ENCODE peak calls at places on chromosome 6, in nine cellular contexts. One of them, this sample, is unnamed.

GRCh38 chr6:16511048-16511660 is 250.1 kb downstream of the ATXN1 start:
- DNase-seq in thyroid gland: peak; percentile 13
- DNase-seq in HL-60: no peak
- DNase-seq in AG09309: no peak
- DNase-seq in esophagus squamous epithelium: no peak
- DNase-seq in left lung: no peak
- DNase-seq in type B pancreatic cell: no peak
- DNase-seq in neural progenitor cell: peak; percentile 57
- DNase-seq in BJ: no peak
- DNase-seq in this sample: no peak

GRCh38 chr6:96532399-96532798 is 10.8 kb downstream of the UFL1 start:
- DNase-seq in type B pancreatic cell: no peak
- DNase-seq in thyroid gland: no peak
- DNase-seq in esophagus squamous epithelium: no peak
- DNase-seq in left lung: no peak
- DNase-seq in AG09309: no peak
- DNase-seq in neural progenitor cell: no peak
- DNase-seq in BJ: no peak
- DNase-seq in HL-60: no peak
- DNase-seq in this sample: no peak

GRCh38 chr6:19749722-19750121 is 87.4 kb upstream of the ID4 start:
- DNase-seq in type B pancreatic cell: no peak
- DNase-seq in left lung: no peak
- DNase-seq in AG09309: no peak
- DNase-seq in thyroid gland: no peak
- DNase-seq in neural progenitor cell: no peak
- DNase-seq in HL-60: no peak
- DNase-seq in BJ: no peak
- DNase-seq in esophagus squamous epithelium: no peak
- DNase-seq in this sample: no peak

GRCh38 chr6:96897396-96898240 is at the start of gene NDUFAF4:
- DNase-seq in AG09309: peak; percentile 59
- DNase-seq in thyroid gland: peak; percentile 99
- DNase-seq in neural progenitor cell: peak; percentile 97
- DNase-seq in left lung: peak; percentile 99
- DNase-seq in esophagus squamous epithelium: peak; percentile 70
- DNase-seq in type B pancreatic cell: peak; percentile 98
- DNase-seq in BJ: peak; percentile 59
- DNase-seq in HL-60: peak; percentile 86
- DNase-seq in this sample: peak; percentile 98

GRCh38 chr6:44332585-44332984 is 9.9 kb upstream of the SPATS1 start:
- DNase-seq in esophagus squamous epithelium: no peak
- DNase-seq in neural progenitor cell: no peak
- DNase-seq in type B pancreatic cell: no peak
- DNase-seq in BJ: no peak
- DNase-seq in HL-60: no peak
- DNase-seq in left lung: no peak
- DNase-seq in thyroid gland: peak; percentile 20
- DNase-seq in AG09309: no peak
- DNase-seq in this sample: no peak

GRCh38 chr6:97292671-97293070 is 9.7 kb upstream of the MMS22L start:
- DNase-seq in esophagus squamous epithelium: no peak
- DNase-seq in AG09309: no peak
- DNase-seq in type B pancreatic cell: no peak
- DNase-seq in BJ: no peak
- DNase-seq in neural progenitor cell: no peak
- DNase-seq in left lung: no peak
- DNase-seq in HL-60: no peak
- DNase-seq in thyroid gland: no peak
- DNase-seq in this sample: no peak

GRCh38 chr6:16623029-16623653 is 138.1 kb downstream of the ATXN1 start:
- DNase-seq in HL-60: no peak
- DNase-seq in thyroid gland: no peak
- DNase-seq in neural progenitor cell: no peak
- DNase-seq in left lung: no peak
- DNase-seq in AG09309: no peak
- DNase-seq in BJ: no peak
- DNase-seq in type B pancreatic cell: no peak
- DNase-seq in esophagus squamous epithelium: no peak
- DNase-seq in this sample: no peak

GRCh38 chr6:30515967-30516753 is 26.9 kb downstream of the HLA-E start:
- DNase-seq in AG09309: peak; percentile 86
- DNase-seq in type B pancreatic cell: peak; percentile 77
- DNase-seq in thyroid gland: peak; percentile 84
- DNase-seq in HL-60: peak; percentile 94
- DNase-seq in neural progenitor cell: peak; percentile 91
- DNase-seq in esophagus squamous epithelium: peak; percentile 76
- DNase-seq in BJ: peak; percentile 78
- DNase-seq in left lung: peak; percentile 94
- DNase-seq in this sample: peak; percentile 49

GRCh38 chr6:109349419-109349987 is 32.8 kb downstream of the CD164 start:
- DNase-seq in type B pancreatic cell: no peak
- DNase-seq in neural progenitor cell: no peak
- DNase-seq in BJ: peak; percentile 10
- DNase-seq in esophagus squamous epithelium: no peak
- DNase-seq in HL-60: no peak
- DNase-seq in AG09309: peak; percentile 50
- DNase-seq in thyroid gland: peak; percentile 44
- DNase-seq in left lung: no peak
- DNase-seq in this sample: no peak

GRCh38 chr6:169326067-169326799 is 72.6 kb upstream of the THBS2 start:
- DNase-seq in thyroid gland: no peak
- DNase-seq in AG09309: no peak
- DNase-seq in left lung: peak; percentile 68
- DNase-seq in type B pancreatic cell: no peak
- DNase-seq in BJ: no peak
- DNase-seq in neural progenitor cell: peak; percentile 69
- DNase-seq in esophagus squamous epithelium: no peak
- DNase-seq in HL-60: peak; percentile 7
- DNase-seq in this sample: no peak

GRCh38 chr6:39409889-39410288 is 87.4 kb upstream of the KCNK16 start:
- DNase-seq in AG09309: no peak
- DNase-seq in BJ: no peak
- DNase-seq in esophagus squamous epithelium: no peak
- DNase-seq in type B pancreatic cell: no peak
- DNase-seq in neural progenitor cell: no peak
- DNase-seq in thyroid gland: no peak
- DNase-seq in left lung: no peak
- DNase-seq in HL-60: no peak
- DNase-seq in this sample: no peak

GRCh38 chr6:39411465-39411864 is 89.0 kb upstream of the KCNK16 start:
- DNase-seq in AG09309: no peak
- DNase-seq in HL-60: no peak
- DNase-seq in left lung: no peak
- DNase-seq in esophagus squamous epithelium: no peak
- DNase-seq in type B pancreatic cell: no peak
- DNase-seq in BJ: no peak
- DNase-seq in thyroid gland: no peak
- DNase-seq in neural progenitor cell: no peak
- DNase-seq in this sample: no peak

GRCh38 chr6:39407446-39407993 is 85.0 kb upstream of the KCNK16 start:
- DNase-seq in BJ: no peak
- DNase-seq in type B pancreatic cell: no peak
- DNase-seq in neural progenitor cell: no peak
- DNase-seq in HL-60: no peak
- DNase-seq in thyroid gland: no peak
- DNase-seq in esophagus squamous epithelium: no peak
- DNase-seq in left lung: no peak
- DNase-seq in AG09309: no peak
- DNase-seq in this sample: no peak

GRCh38 chr6:39415482-39415881 is 93.0 kb upstream of the KCNK16 start:
- DNase-seq in BJ: no peak
- DNase-seq in esophagus squamous epithelium: no peak
- DNase-seq in AG09309: no peak
- DNase-seq in thyroid gland: no peak
- DNase-seq in neural progenitor cell: no peak
- DNase-seq in left lung: no peak
- DNase-seq in type B pancreatic cell: no peak
- DNase-seq in HL-60: no peak
- DNase-seq in this sample: no peak

GRCh38 chr6:39411001-39411400 is 88.5 kb upstream of the KCNK16 start:
- DNase-seq in esophagus squamous epithelium: no peak
- DNase-seq in HL-60: no peak
- DNase-seq in left lung: no peak
- DNase-seq in thyroid gland: no peak
- DNase-seq in BJ: no peak
- DNase-seq in AG09309: no peak
- DNase-seq in type B pancreatic cell: no peak
- DNase-seq in neural progenitor cell: no peak
- DNase-seq in this sample: no peak
- TF ChIP-seq CTCF in esophagus squamous epithelium: no peak
- TF ChIP-seq CTCF in HL-60: no peak
- TF ChIP-seq CTCF in left lung: no peak
- TF ChIP-seq CTCF in thyroid gland: no peak
- TF ChIP-seq CTCF in BJ: no peak
- TF ChIP-seq CTCF in AG09309: no peak
- TF ChIP-seq CTCF in type B pancreatic cell: no peak
- TF ChIP-seq CTCF in neural progenitor cell: no peak
- TF ChIP-seq CTCF in this sample: no peak

GRCh38 chr6:134317471-134318131 is at the start of gene SGK1:
- DNase-seq in left lung: no peak
- DNase-seq in type B pancreatic cell: no peak
- DNase-seq in HL-60: no peak
- DNase-seq in esophagus squamous epithelium: no peak
- DNase-seq in thyroid gland: peak; percentile 71
- DNase-seq in neural progenitor cell: peak; percentile 56
- DNase-seq in BJ: no peak
- DNase-seq in AG09309: no peak
- DNase-seq in this sample: no peak
- TF ChIP-seq CTCF in left lung: no peak
- TF ChIP-seq CTCF in type B pancreatic cell: peak; percentile 38
- TF ChIP-seq CTCF in HL-60: no peak
- TF ChIP-seq CTCF in esophagus squamous epithelium: no peak
- TF ChIP-seq CTCF in thyroid gland: peak; percentile 35
- TF ChIP-seq CTCF in neural progenitor cell: no peak
- TF ChIP-seq CTCF in BJ: peak; percentile 29
- TF ChIP-seq CTCF in AG09309: no peak
- TF ChIP-seq CTCF in this sample: no peak

GRCh38 chr6:149560736-149561135 is 5.4 kb upstream of the GINM1 start:
- DNase-seq in left lung: no peak
- DNase-seq in HL-60: no peak
- DNase-seq in thyroid gland: no peak
- DNase-seq in type B pancreatic cell: no peak
- DNase-seq in AG09309: no peak
- DNase-seq in BJ: no peak
- DNase-seq in neural progenitor cell: peak; percentile 34
- DNase-seq in esophagus squamous epithelium: no peak
- DNase-seq in this sample: no peak
- TF ChIP-seq CTCF in left lung: peak; percentile 44
- TF ChIP-seq CTCF in HL-60: peak; percentile 53
- TF ChIP-seq CTCF in thyroid gland: peak; percentile 24
- TF ChIP-seq CTCF in type B pancreatic cell: peak; percentile 72
- TF ChIP-seq CTCF in AG09309: peak; percentile 47
- TF ChIP-seq CTCF in BJ: peak; percentile 49
- TF ChIP-seq CTCF in neural progenitor cell: peak; percentile 55
- TF ChIP-seq CTCF in esophagus squamous epithelium: peak; percentile 39
- TF ChIP-seq CTCF in this sample: peak; percentile 75

GRCh38 chr6:167115054-167115453 is 7.8 kb upstream of the CCR6 start:
- DNase-seq in neural progenitor cell: no peak
- DNase-seq in left lung: no peak
- DNase-seq in esophagus squamous epithelium: no peak
- DNase-seq in HL-60: no peak
- DNase-seq in thyroid gland: no peak
- DNase-seq in BJ: no peak
- DNase-seq in AG09309: no peak
- DNase-seq in type B pancreatic cell: no peak
- DNase-seq in this sample: no peak
- TF ChIP-seq CTCF in neural progenitor cell: peak; percentile 38
- TF ChIP-seq CTCF in left lung: no peak
- TF ChIP-seq CTCF in esophagus squamous epithelium: no peak
- TF ChIP-seq CTCF in HL-60: no peak
- TF ChIP-seq CTCF in thyroid gland: no peak
- TF ChIP-seq CTCF in BJ: no peak
- TF ChIP-seq CTCF in AG09309: no peak
- TF ChIP-seq CTCF in type B pancreatic cell: no peak
- TF ChIP-seq CTCF in this sample: no peak

DNA sequence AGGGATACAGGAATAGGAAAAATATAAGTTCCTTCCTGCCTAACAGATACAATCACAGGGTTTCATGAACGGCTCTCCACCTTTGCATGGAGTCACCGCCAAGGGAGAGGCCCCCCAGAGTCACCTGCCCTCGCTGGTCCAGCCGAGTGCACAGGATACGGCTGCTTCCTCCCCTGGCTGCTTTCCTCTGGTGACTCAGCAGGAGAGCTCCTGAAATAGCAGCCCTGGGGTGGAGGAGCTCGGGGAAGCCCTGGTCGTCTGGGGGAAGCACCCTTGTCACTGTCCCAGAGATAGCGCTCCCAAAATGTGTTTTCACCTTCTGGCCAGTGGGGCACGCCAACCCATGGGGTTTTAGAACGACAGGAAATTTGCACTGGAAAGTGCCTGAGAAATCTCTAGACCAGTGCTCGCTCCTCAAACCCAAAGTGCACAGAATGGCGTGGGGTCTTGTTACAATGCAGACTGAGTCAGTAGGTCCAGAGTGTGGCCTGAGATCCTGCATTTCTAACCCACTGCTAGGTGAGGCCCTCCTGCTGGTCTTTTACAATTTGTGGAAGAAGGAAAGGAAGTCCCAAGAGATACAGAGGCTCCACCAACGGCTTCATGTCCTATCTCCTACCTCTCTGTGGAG is 35.9 kb upstream of the FAM50B start:
- DNase-seq in left lung: no peak
- DNase-seq in HL-60: no peak
- DNase-seq in esophagus squamous epithelium: no peak
- DNase-seq in thyroid gland: peak; percentile 93
- DNase-seq in type B pancreatic cell: no peak
- DNase-seq in neural progenitor cell: no peak
- DNase-seq in BJ: no peak
- DNase-seq in AG09309: no peak
- DNase-seq in this sample: no peak
- TF ChIP-seq CTCF in left lung: no peak
- TF ChIP-seq CTCF in HL-60: no peak
- TF ChIP-seq CTCF in esophagus squamous epithelium: no peak
- TF ChIP-seq CTCF in thyroid gland: no peak
- TF ChIP-seq CTCF in type B pancreatic cell: no peak
- TF ChIP-seq CTCF in neural progenitor cell: no peak
- TF ChIP-seq CTCF in BJ: no peak
- TF ChIP-seq CTCF in AG09309: no peak
- TF ChIP-seq CTCF in this sample: no peak

GRCh38 chr6:75230484-75231325 is 12.9 kb downstream of the COX7A2 start:
- DNase-seq in neural progenitor cell: peak; percentile 66
- DNase-seq in AG09309: peak; percentile 38
- DNase-seq in esophagus squamous epithelium: no peak
- DNase-seq in left lung: no peak
- DNase-seq in HL-60: no peak
- DNase-seq in BJ: no peak
- DNase-seq in thyroid gland: peak; percentile 22
- DNase-seq in type B pancreatic cell: no peak
- DNase-seq in this sample: no peak
- TF ChIP-seq CTCF in neural progenitor cell: peak; percentile 74
- TF ChIP-seq CTCF in AG09309: peak; percentile 82
- TF ChIP-seq CTCF in esophagus squamous epithelium: peak; percentile 60
- TF ChIP-seq CTCF in left lung: peak; percentile 67
- TF ChIP-seq CTCF in HL-60: peak; percentile 27
- TF ChIP-seq CTCF in BJ: peak; percentile 84
- TF ChIP-seq CTCF in thyroid gland: peak; percentile 44
- TF ChIP-seq CTCF in type B pancreatic cell: peak; percentile 78
- TF ChIP-seq CTCF in this sample: peak; percentile 36

This sample was measured in mesothelial cell of epicardium.